ENCODE peak calls at places on chromosomes 5 and 9, in four cellular contexts. E, M, Q and N are unnamed samples.

GRCh38 chr9:38085308-38085707 is 16.3 kb upstream of the SHB start:
- DNase-seq in E (no peak), M (no peak), Q (no peak), N (no peak)

GRCh38 chr5:2921651-2922050 is 170.2 kb upstream of the IRX2 start:
- DNase-seq in E (no peak), M (no peak), Q (no peak), N (no peak)

GRCh38 chr5:68449380-68449779 is 233.8 kb downstream of the PIK3R1 start:
- DNase-seq in E (peak), M (no peak), Q (no peak), N (no peak)

GRCh38 chr9:114910541-114910940 is 19.9 kb downstream of the TNFSF8 start:
- DNase-seq in E (no peak), M (no peak), Q (no peak), N (peak)

GRCh38 chr9:34652608-34653007 is 623 bp downstream of the IL11RA start:
- DNase-seq in E (no peak), M (no peak), Q (no peak), N (no peak)

GRCh38 chr9:87194471-87194870 is 247.2 kb upstream of the GAS1 start:
- DNase-seq in E (no peak), M (peak), Q (peak), N (no peak)

GRCh38 chr9:121029469-121029868 is 20.6 kb downstream of the C5 start:
- DNase-seq in E (no peak), M (no peak), Q (no peak), N (no peak)

GRCh38 chr5:166529200-166529599 is 1762.2 kb upstream of the WWC1 start:
- DNase-seq in E (no peak), M (no peak), Q (no peak), N (no peak)

GRCh38 chr5:14413331-14413750 is 168.3 kb upstream of the OTULINL start:
- DNase-seq in E (no peak), M (no peak), Q (no peak), N (peak)

GRCh38 chr5:31385774-31386537 is 145.9 kb downstream of the DROSHA start:
- DNase-seq in E (no peak), M (no peak), Q (no peak), N (no peak)

GRCh38 chr9:89701221-89701798 is 96.5 kb downstream of the GADD45G start:
- DNase-seq in E (no peak), M (no peak), Q (no peak), N (no peak)

GRCh38 chr5:28249771-28250415 is 1211.5 kb upstream of the CDH9 start:
- DNase-seq in E (no peak), M (no peak), Q (peak), N (no peak)

DNA sequence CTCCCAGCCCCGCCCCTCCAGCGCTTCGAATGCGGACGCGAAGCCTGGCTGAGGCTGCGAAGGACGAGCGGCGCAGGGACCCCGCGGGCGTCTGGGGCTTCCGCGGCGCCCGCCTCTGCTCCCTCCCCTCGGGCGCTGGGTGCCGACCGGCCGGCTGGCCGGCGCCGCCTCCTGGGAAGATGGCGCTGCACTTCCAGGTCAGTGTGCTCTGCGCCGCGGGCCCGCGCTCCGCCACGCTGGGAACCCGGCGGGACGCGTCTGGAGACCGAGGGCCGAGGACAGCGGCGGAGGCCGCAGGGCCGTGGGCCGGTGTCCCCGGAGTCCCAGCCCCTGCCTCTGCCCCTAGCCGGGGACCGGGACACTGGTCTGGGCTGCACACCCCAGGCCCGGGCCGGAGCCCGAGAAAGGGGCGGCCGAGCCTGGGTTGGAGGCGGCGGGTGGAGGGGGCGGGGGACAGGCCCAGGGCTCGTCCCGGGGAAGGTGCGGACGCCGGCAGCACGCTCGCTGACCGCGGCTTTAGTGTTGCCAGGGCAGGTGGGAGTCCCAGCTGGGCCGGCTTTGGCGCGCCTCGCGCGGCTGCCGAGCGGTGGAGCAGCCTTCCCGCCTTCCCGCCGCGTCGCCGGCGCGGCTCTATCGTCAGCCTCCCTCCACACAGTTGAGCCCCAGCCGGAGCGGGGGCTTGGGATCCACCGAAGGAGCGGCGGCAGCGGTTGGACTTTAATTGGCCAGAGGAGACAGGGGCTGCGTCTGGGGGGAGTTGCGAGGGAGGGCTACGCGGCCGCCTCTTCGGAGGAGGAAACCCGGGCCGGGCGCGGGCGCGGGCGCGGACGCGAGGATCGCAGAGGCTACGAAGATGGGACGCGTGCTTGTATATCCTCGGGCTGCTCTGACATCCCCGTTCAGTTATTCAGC is at the start of gene RANBP17:
- DNase-seq in E (peak), M (peak), Q (peak), N (no peak)
- H3K4me3 ChIP-seq in E (peak), M (peak), Q (peak), N (no peak)

DNA sequence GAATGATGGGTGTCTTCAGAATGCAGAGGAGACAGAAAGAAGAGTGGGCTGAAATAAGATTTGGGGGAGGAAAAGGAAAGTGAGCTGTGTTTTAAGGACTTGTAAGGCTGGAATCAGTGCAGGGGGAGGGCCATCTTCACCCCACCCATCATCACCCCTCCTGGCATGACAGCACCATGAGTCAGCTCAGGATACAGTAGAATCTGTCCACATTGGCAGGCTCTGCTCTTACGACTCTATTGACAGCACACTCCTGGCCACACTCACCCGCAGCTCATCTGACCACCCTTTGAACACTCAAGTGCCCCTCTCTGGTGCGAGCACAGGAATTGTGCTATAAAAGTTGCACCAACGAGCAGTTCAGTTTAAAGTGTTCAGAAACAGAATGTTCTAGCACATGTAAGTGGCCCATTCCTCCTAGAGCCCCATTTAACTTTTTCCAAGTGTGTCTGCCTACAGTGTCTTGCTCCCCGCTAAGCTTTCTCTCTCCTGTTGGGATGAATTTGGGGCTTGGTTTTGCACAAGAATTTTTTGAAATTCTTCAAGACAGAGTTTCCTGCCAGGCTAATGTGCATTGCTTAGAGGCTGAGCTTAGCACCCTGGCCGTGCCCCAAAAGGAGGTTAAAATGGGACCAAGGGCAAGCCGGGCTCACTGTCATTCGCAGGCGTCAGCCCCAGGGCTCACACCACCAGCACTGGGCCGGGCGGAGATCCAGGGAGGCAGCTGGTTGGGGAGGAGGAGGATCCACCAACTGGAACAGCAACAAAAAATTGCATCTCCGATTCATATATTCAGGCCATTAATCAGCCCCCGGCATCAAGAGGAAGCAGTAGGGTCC is 12.1 kb downstream of the ADRA1B start:
- DNase-seq in E (peak), M (peak), Q (peak), N (no peak)
- H3K4me3 ChIP-seq in E (no peak), M (no peak), Q (no peak), N (no peak)

GRCh38 chr5:151155149-151155776 is 2.3 kb downstream of the ANXA6 start:
- DNase-seq in E (no peak), M (no peak), Q (no peak), N (peak)
- H3K4me3 ChIP-seq in E (peak), M (no peak), Q (no peak), N (peak)

GRCh38 chr5:111635946-111636315 is 121.1 kb downstream of the NREP start:
- DNase-seq in E (no peak), M (no peak), Q (no peak), N (no peak)

GRCh38 chr5:111635151-111635945 is 121.6 kb downstream of the NREP start:
- DNase-seq in E (no peak), M (no peak), Q (no peak), N (no peak)

GRCh38 chr5:111628901-111629300 is 116.6 kb upstream of the STARD4 start:
- DNase-seq in E (no peak), M (no peak), Q (no peak), N (no peak)

GRCh38 chr5:111627862-111628261 is 115.5 kb upstream of the STARD4 start:
- DNase-seq in E (no peak), M (no peak), Q (no peak), N (no peak)

GRCh38 chr5:111631328-111631727 is 119.0 kb upstream of the STARD4 start:
- DNase-seq in E (no peak), M (no peak), Q (no peak), N (no peak)
- H3K4me3 ChIP-seq in E (no peak), M (no peak), Q (no peak), N (no peak)

GRCh38 chr5:62690421-62690820 is 111.8 kb downstream of the LRRC70 start:
- DNase-seq in E (no peak), M (no peak), Q (no peak), N (no peak)
- H3K4me3 ChIP-seq in E (no peak), M (no peak), Q (no peak), N (no peak)

GRCh38 chr5:131610198-131611063 is 24.6 kb downstream of the RAPGEF6 start:
- DNase-seq in E (no peak), M (peak), Q (peak), N (no peak)
- H3K4me3 ChIP-seq in E (no peak), M (no peak), Q (no peak), N (no peak)

DNA sequence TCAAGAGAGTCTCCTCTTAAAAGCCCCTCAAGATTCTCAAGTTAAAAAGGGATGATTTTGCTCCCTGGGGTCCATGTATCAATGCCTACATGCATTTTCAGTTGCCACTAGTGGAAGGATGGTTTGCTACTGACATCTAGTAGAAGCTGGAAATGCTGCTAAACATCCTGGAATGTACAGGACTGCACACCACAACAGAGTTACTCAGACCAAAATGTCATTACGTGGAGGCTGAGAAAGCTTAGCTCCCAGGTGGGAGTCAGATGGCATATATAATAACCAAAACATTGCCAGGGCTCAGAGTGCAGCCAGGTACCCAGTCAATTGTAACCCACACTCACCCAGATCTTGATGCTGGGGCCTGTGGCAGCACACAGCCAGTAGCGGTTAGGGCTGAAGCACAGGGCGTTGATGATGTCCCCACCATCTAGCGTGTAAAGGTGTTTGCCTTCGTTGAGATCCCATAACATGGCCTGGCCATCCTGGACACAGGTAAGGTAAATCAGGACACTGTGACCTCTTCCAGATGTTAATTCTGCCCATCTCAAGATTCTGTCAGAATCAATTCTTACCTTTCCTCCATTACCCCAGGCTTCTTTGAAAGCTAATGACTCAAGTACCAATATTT is 5.8 kb downstream of the RACK1 start:
- DNase-seq in E (no peak), M (no peak), Q (no peak), N (no peak)
- H3K4me3 ChIP-seq in E (no peak), M (no peak), Q (no peak), N (no peak)